ENCODE peak calls at places on chromosomes 5 and 9, in four cellular contexts. S is substantia nigra; M is stimulated activated naive CD8-positive, alpha-beta T cell treated with anti-CD3 and anti-CD28 coated beads, Interleukin-15, amount 100 ng/mL, for 72 hours; R is HEK293T. Z is an unnamed sample.

GRCh38 chr9:101716629-101717028 is 21.8 kb downstream of the GRIN3A start:
- DNase-seq in R (no peak), M (no peak), S (no peak), Z (no peak)

GRCh38 chr9:89892920-89893319 is 288.1 kb downstream of the GADD45G start:
- DNase-seq in M (no peak), S (no peak), R (no peak), Z (no peak)

GRCh38 chr5:180811623-180812119 is 9.1 kb upstream of the MGAT1 start:
- DNase-seq in S (no peak), M (no peak), R (no peak), Z (no peak)

GRCh38 chr9:134469041-134469875 is 143.0 kb downstream of the RXRA start:
- DNase-seq in R (no peak), M (no peak), S (no peak), Z (no peak)

GRCh38 chr9:7325980-7326379 is 473.6 kb downstream of the DMAC1 start:
- DNase-seq in R (no peak), M (no peak), S (no peak), Z (no peak)

GRCh38 chr5:685262-686171 is 7.6 kb downstream of the TPPP start:
- DNase-seq in M (no peak), R (no peak), S (no peak), Z (peak; percentile 41)

GRCh38 chr5:33612386-33612785 is 171.6 kb downstream of the TARS1 start:
- DNase-seq in R (no peak), S (no peak), M (no peak), Z (no peak)

GRCh38 chr5:103804714-103805113 is 242.1 kb upstream of the NUDT12 start:
- DNase-seq in R (no peak), S (no peak), M (no peak), Z (no peak)

GRCh38 chr5:158051036-158051435 is 192.1 kb upstream of the CLINT1 start:
- DNase-seq in R (no peak), M (no peak), S (no peak), Z (no peak)

GRCh38 chr5:74233571-74233970 is 407.0 kb downstream of the ENC1 start:
- DNase-seq in R (no peak), M (no peak), S (no peak), Z (no peak)

GRCh38 chr9:123637940-123638634 is 282.1 kb downstream of the CRB2 start:
- DNase-seq in R (no peak), S (no peak), M (peak; percentile 36), Z (no peak)